ENCODE peak calls at places on chromosomes 13 and 19, in four cellular contexts. One of them, this sample, is unnamed.

GRCh38 chr13:72313546-72313945 is 413.9 kb downstream of the MZT1 start:
- DNase-seq in WTC11: no peak
- DNase-seq in K562: no peak
- DNase-seq in HepG2: no peak
- DNase-seq in this sample: no peak

GRCh38 chr19:17109962-17110598 is 34.5 kb downstream of the MYO9B start:
- DNase-seq in WTC11: no peak
- DNase-seq in K562: no peak
- DNase-seq in HepG2: no peak
- DNase-seq in this sample: no peak

GRCh38 chr19:56566904-56567273 is 379 bp upstream of the ZNF470 start:
- DNase-seq in WTC11: peak; percentile 44
- DNase-seq in K562: no peak
- DNase-seq in HepG2: no peak
- DNase-seq in this sample: peak; percentile 35

GRCh38 chr19:33282036-33282686 is 20.2 kb downstream of the CEBPA start:
- DNase-seq in WTC11: no peak
- DNase-seq in K562: no peak
- DNase-seq in HepG2: no peak
- DNase-seq in this sample: no peak

GRCh38 chr19:17915940-17916593 is 16.7 kb upstream of the CCDC124 start:
- DNase-seq in WTC11: no peak
- DNase-seq in K562: no peak
- DNase-seq in HepG2: no peak
- DNase-seq in this sample: no peak

GRCh38 chr13:26529441-26529840 is 28.0 kb upstream of the WASF3 start:
- DNase-seq in WTC11: peak; percentile 77
- DNase-seq in K562: peak; percentile 20
- DNase-seq in HepG2: peak; percentile 15
- DNase-seq in this sample: peak; percentile 44

GRCh38 chr19:3073159-3073563 is 10.9 kb upstream of the TLE5 start:
- DNase-seq in WTC11: no peak
- DNase-seq in K562: peak; percentile 90
- DNase-seq in HepG2: peak; percentile 71
- DNase-seq in this sample: peak; percentile 78

GRCh38 chr19:57664269-57665127 is 4.2 kb upstream of the ZSCAN4 start:
- DNase-seq in WTC11: peak; percentile 67
- DNase-seq in K562: peak; percentile 58
- DNase-seq in HepG2: peak; percentile 39
- DNase-seq in this sample: peak; percentile 31

GRCh38 chr13:21078501-21078900 is 17.1 kb upstream of the LATS2 start:
- DNase-seq in WTC11: no peak
- DNase-seq in K562: no peak
- DNase-seq in HepG2: no peak
- DNase-seq in this sample: no peak

GRCh38 chr19:32339988-32340874 is 5.2 kb upstream of the ZNF507 start:
- DNase-seq in WTC11: peak; percentile 70
- DNase-seq in K562: peak; percentile 50
- DNase-seq in HepG2: peak; percentile 46
- DNase-seq in this sample: peak; percentile 61

GRCh38 chr13:97307544-97307881 is 85.4 kb downstream of the MBNL2 start:
- DNase-seq in WTC11: no peak
- DNase-seq in K562: no peak
- DNase-seq in HepG2: no peak
- DNase-seq in this sample: no peak

DNA sequence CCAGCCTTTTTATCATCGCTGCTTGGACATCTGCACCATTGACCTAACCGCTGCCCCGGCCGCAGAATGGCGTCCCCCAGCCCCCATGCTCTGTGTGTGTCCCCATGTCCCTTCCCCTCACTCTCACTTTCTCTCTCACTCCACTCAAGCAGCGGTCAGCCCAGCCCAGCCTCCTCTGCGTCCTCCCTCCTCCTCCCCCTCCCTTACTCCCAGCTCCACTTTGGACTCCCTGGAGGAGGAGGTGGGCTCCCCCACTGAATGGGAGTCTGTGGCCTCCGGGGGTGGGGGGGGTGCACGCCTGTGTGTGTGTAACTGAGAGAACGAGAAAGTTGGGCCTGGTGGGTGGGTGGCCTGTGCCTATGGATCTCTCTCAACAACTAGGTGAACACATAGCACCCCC is 2.2 kb downstream of the MAP2K7 start:
- DNase-seq in WTC11: no peak
- DNase-seq in K562: no peak
- DNase-seq in HepG2: no peak
- DNase-seq in this sample: no peak
- TF ChIP-seq ELF4 in WTC11: no peak
- TF ChIP-seq ELF4 in K562: no peak
- TF ChIP-seq ELF4 in HepG2: no peak
- TF ChIP-seq ELF4 in this sample: no peak

GRCh38 chr19:9456018-9456689 is 20.8 kb upstream of the ZNF266 start:
- DNase-seq in WTC11: no peak
- DNase-seq in K562: no peak
- DNase-seq in HepG2: no peak
- DNase-seq in this sample: no peak
- TF ChIP-seq ELF4 in WTC11: no peak
- TF ChIP-seq ELF4 in K562: no peak
- TF ChIP-seq ELF4 in HepG2: no peak
- TF ChIP-seq ELF4 in this sample: no peak

DNA sequence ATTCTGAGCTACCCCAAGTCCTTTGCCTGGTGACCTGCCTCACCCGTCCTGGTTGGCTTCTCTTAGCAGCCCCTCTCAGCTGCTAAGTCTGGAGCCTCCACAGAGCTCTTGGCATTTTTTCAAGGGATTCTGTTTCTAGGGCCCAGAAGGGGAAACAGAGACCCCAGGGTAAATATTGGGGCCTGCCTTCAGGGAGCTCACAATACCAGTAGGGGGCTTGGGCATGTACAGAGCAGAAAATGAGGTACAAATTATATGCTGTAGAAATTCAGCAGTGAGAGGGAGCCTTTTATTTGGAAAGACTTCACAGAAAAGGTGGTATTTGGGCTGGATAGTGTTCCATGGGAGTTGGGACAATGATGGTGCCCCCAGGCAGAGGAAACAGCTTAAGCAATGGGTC is 3.7 kb downstream of the SAMD4B start:
- DNase-seq in WTC11: no peak
- DNase-seq in K562: no peak
- DNase-seq in HepG2: no peak
- DNase-seq in this sample: no peak
- TF ChIP-seq ELF4 in WTC11: no peak
- TF ChIP-seq ELF4 in K562: no peak
- TF ChIP-seq ELF4 in HepG2: no peak
- TF ChIP-seq ELF4 in this sample: no peak

GRCh38 chr13:25371608-25372274 is at the start of gene ATP8A2:
- DNase-seq in WTC11: peak; percentile 45
- DNase-seq in K562: peak; percentile 46
- DNase-seq in HepG2: no peak
- DNase-seq in this sample: peak; percentile 28
- TF ChIP-seq ELF4 in WTC11: no peak
- TF ChIP-seq ELF4 in K562: no peak
- TF ChIP-seq ELF4 in HepG2: no peak
- TF ChIP-seq ELF4 in this sample: no peak

GRCh38 chr13:113880651-113881611 is 17.1 kb upstream of the GAS6 start:
- DNase-seq in WTC11: no peak
- DNase-seq in K562: no peak
- DNase-seq in HepG2: no peak
- DNase-seq in this sample: no peak
- TF ChIP-seq ELF4 in WTC11: no peak
- TF ChIP-seq ELF4 in K562: no peak
- TF ChIP-seq ELF4 in HepG2: no peak
- TF ChIP-seq ELF4 in this sample: no peak

GRCh38 chr19:41910992-41911888 is 17.0 kb downstream of the ERFL start:
- DNase-seq in WTC11: no peak
- DNase-seq in K562: peak; percentile 14
- DNase-seq in HepG2: no peak
- DNase-seq in this sample: no peak
- TF ChIP-seq ELF4 in WTC11: no peak
- TF ChIP-seq ELF4 in K562: no peak
- TF ChIP-seq ELF4 in HepG2: no peak
- TF ChIP-seq ELF4 in this sample: no peak

DNA sequence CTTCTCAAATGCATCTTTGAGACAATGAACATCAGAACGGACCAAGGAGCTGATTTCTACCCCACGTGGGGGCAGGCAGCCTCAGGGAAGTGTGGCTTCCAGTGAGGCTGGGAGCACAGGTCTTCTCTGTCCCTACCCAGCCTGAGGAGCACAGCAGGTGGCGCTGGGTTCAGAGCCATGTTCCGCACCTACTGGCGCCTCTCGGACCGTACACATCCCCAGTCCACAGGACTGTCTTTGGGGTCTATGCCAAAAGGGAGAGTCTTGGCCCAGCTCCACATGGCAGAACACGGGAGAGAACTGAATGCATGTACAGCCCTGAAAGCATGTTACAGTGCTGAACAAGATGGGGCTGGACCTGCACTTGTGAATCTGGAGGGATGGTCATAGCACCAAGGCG is 22.6 kb downstream of the SUGP1 start:
- DNase-seq in WTC11: no peak
- DNase-seq in K562: peak; percentile 12
- DNase-seq in HepG2: no peak
- DNase-seq in this sample: peak; percentile 5
- TF ChIP-seq ELF4 in WTC11: no peak
- TF ChIP-seq ELF4 in K562: no peak
- TF ChIP-seq ELF4 in HepG2: no peak
- TF ChIP-seq ELF4 in this sample: no peak

GRCh38 chr13:83297591-83298305 is 584.5 kb downstream of the SLITRK1 start:
- DNase-seq in WTC11: no peak
- DNase-seq in K562: no peak
- DNase-seq in HepG2: no peak
- DNase-seq in this sample: no peak
- TF ChIP-seq ELF4 in WTC11: no peak
- TF ChIP-seq ELF4 in K562: no peak
- TF ChIP-seq ELF4 in HepG2: no peak
- TF ChIP-seq ELF4 in this sample: no peak

This sample was measured in HEK293T.